ENCODE peak calls at places on chromosomes 16 and 17, in four cellular contexts. One of them, this sample, is unnamed.

GRCh38 chr17:47862621-47863440 is 11.9 kb upstream of the SP6 start:
- DNase-seq in T-helper 2 cell: no peak
- DNase-seq in HS-5: peak; percentile 86
- DNase-seq in globus pallidus: no peak
- DNase-seq in this sample: no peak

GRCh38 chr17:48623583-48623982 is 2.6 kb downstream of the HOXB9 start:
- DNase-seq in T-helper 2 cell: no peak
- DNase-seq in HS-5: no peak
- DNase-seq in globus pallidus: no peak
- DNase-seq in this sample: no peak

GRCh38 chr17:37300683-37301082 is 75.1 kb upstream of the C17orf78 start:
- DNase-seq in T-helper 2 cell: no peak
- DNase-seq in HS-5: no peak
- DNase-seq in globus pallidus: peak; percentile 20
- DNase-seq in this sample: no peak

GRCh38 chr17:70661342-70662222 is 492.2 kb downstream of the KCNJ2 start:
- DNase-seq in T-helper 2 cell: no peak
- DNase-seq in HS-5: no peak
- DNase-seq in globus pallidus: no peak
- DNase-seq in this sample: no peak

GRCh38 chr16:20023190-20023589 is 50.5 kb downstream of the GPR139 start:
- DNase-seq in T-helper 2 cell: no peak
- DNase-seq in HS-5: no peak
- DNase-seq in globus pallidus: no peak
- DNase-seq in this sample: no peak

GRCh38 chr17:49687878-49688491 is 10.1 kb upstream of the SPOP start:
- DNase-seq in T-helper 2 cell: no peak
- DNase-seq in HS-5: no peak
- DNase-seq in globus pallidus: no peak
- DNase-seq in this sample: no peak

GRCh38 chr17:7914771-7915610 is 1.1 kb downstream of the RNF227 start:
- DNase-seq in T-helper 2 cell: no peak
- DNase-seq in HS-5: peak; percentile 64
- DNase-seq in globus pallidus: peak; percentile 29
- DNase-seq in this sample: no peak

GRCh38 chr17:8420041-8420934 is 15.4 kb upstream of the NDEL1 start:
- DNase-seq in T-helper 2 cell: no peak
- DNase-seq in HS-5: no peak
- DNase-seq in globus pallidus: peak; percentile 39
- DNase-seq in this sample: no peak

GRCh38 chr17:48555183-48555615 is 10.3 kb upstream of the HOXB2 start:
- DNase-seq in T-helper 2 cell: no peak
- DNase-seq in HS-5: no peak
- DNase-seq in globus pallidus: no peak
- DNase-seq in this sample: no peak

GRCh38 chr16:8370374-8371015 is 219.8 kb downstream of the TMEM114 start:
- DNase-seq in T-helper 2 cell: no peak
- DNase-seq in HS-5: no peak
- DNase-seq in globus pallidus: no peak
- DNase-seq in this sample: no peak

GRCh38 chr17:80931421-80932265 is 60.0 kb upstream of the CHMP6 start:
- DNase-seq in T-helper 2 cell: no peak
- DNase-seq in HS-5: peak; percentile 32
- DNase-seq in globus pallidus: no peak
- DNase-seq in this sample: no peak

GRCh38 chr17:48234922-48235321 is 127.4 kb downstream of the SNX11 start:
- DNase-seq in T-helper 2 cell: no peak
- DNase-seq in HS-5: no peak
- DNase-seq in globus pallidus: no peak
- DNase-seq in this sample: no peak

This sample was measured in effector CD8-positive, alpha-beta T cell.